ENCODE peak calls at places on chromosomes 4 and X, in ten cellular contexts. One of them, this sample, is unnamed.

GRCh38 chr4:189506080-189506479 is 434.6 kb upstream of the FRG1 start:
- DNase-seq in astrocyte of the spinal cord: no peak
- DNase-seq in endodermal cell: no peak
- DNase-seq in effector memory CD4-positive, alpha-beta T cell: no peak
- DNase-seq in fibroblast of the aortic adventitia: no peak
- DNase-seq in breast epithelium: no peak
- DNase-seq in CD8-positive, alpha-beta memory T cell: no peak
- DNase-seq in brain microvascular endothelial cell: no peak
- DNase-seq in HCT116: no peak
- DNase-seq in upper lobe of right lung: no peak
- DNase-seq in this sample: no peak

GRCh38 chr4:87465739-87466366 is 43.5 kb downstream of the NUDT9 start:
- DNase-seq in astrocyte of the spinal cord: peak
- DNase-seq in brain microvascular endothelial cell: peak
- DNase-seq in fibroblast of the aortic adventitia: peak
- DNase-seq in effector memory CD4-positive, alpha-beta T cell: no peak
- DNase-seq in upper lobe of right lung: no peak
- DNase-seq in breast epithelium: no peak
- DNase-seq in endodermal cell: no peak
- DNase-seq in HCT116: peak
- DNase-seq in CD8-positive, alpha-beta memory T cell: peak
- DNase-seq in this sample: no peak

GRCh38 chr4:138090918-138091659 is 151.1 kb downstream of the SLC7A11 start:
- DNase-seq in endodermal cell: no peak
- DNase-seq in HCT116: no peak
- DNase-seq in CD8-positive, alpha-beta memory T cell: no peak
- DNase-seq in upper lobe of right lung: no peak
- DNase-seq in fibroblast of the aortic adventitia: peak
- DNase-seq in breast epithelium: no peak
- DNase-seq in effector memory CD4-positive, alpha-beta T cell: no peak
- DNase-seq in astrocyte of the spinal cord: no peak
- DNase-seq in brain microvascular endothelial cell: no peak
- DNase-seq in this sample: no peak

GRCh38 chr4:46124773-46125172 is 919 bp upstream of the GABRG1 start:
- DNase-seq in fibroblast of the aortic adventitia: no peak
- DNase-seq in HCT116: no peak
- DNase-seq in effector memory CD4-positive, alpha-beta T cell: no peak
- DNase-seq in breast epithelium: no peak
- DNase-seq in upper lobe of right lung: peak
- DNase-seq in astrocyte of the spinal cord: peak
- DNase-seq in endodermal cell: peak
- DNase-seq in CD8-positive, alpha-beta memory T cell: no peak
- DNase-seq in brain microvascular endothelial cell: no peak
- DNase-seq in this sample: peak

GRCh38 chrX:108396188-108396885 is 41.9 kb downstream of the COL4A6 start:
- DNase-seq in fibroblast of the aortic adventitia: peak
- DNase-seq in HCT116: peak
- DNase-seq in astrocyte of the spinal cord: no peak
- DNase-seq in upper lobe of right lung: no peak
- DNase-seq in endodermal cell: peak
- DNase-seq in brain microvascular endothelial cell: no peak
- DNase-seq in effector memory CD4-positive, alpha-beta T cell: no peak
- DNase-seq in breast epithelium: no peak
- DNase-seq in CD8-positive, alpha-beta memory T cell: no peak
- DNase-seq in this sample: no peak

GRCh38 chrX:11499076-11500044 is 166.4 kb downstream of the ARHGAP6 start:
- DNase-seq in brain microvascular endothelial cell: peak
- DNase-seq in effector memory CD4-positive, alpha-beta T cell: no peak
- DNase-seq in upper lobe of right lung: no peak
- DNase-seq in endodermal cell: no peak
- DNase-seq in CD8-positive, alpha-beta memory T cell: no peak
- DNase-seq in HCT116: no peak
- DNase-seq in astrocyte of the spinal cord: peak
- DNase-seq in breast epithelium: no peak
- DNase-seq in fibroblast of the aortic adventitia: peak
- DNase-seq in this sample: no peak

GRCh38 chr4:186739802-186740434 is 16.3 kb upstream of the FAT1 start:
- DNase-seq in astrocyte of the spinal cord: no peak
- DNase-seq in upper lobe of right lung: no peak
- DNase-seq in fibroblast of the aortic adventitia: no peak
- DNase-seq in HCT116: no peak
- DNase-seq in effector memory CD4-positive, alpha-beta T cell: no peak
- DNase-seq in endodermal cell: no peak
- DNase-seq in breast epithelium: no peak
- DNase-seq in CD8-positive, alpha-beta memory T cell: no peak
- DNase-seq in brain microvascular endothelial cell: no peak
- DNase-seq in this sample: no peak

GRCh38 chr4:77579406-77580076 is 26.1 kb upstream of the CXCL13 start:
- DNase-seq in upper lobe of right lung: no peak
- DNase-seq in CD8-positive, alpha-beta memory T cell: no peak
- DNase-seq in fibroblast of the aortic adventitia: peak
- DNase-seq in effector memory CD4-positive, alpha-beta T cell: no peak
- DNase-seq in astrocyte of the spinal cord: peak
- DNase-seq in brain microvascular endothelial cell: peak
- DNase-seq in HCT116: peak
- DNase-seq in breast epithelium: no peak
- DNase-seq in endodermal cell: no peak
- DNase-seq in this sample: no peak

GRCh38 chr4:2321279-2322196 is 59.6 kb upstream of the MXD4 start:
- DNase-seq in brain microvascular endothelial cell: no peak
- DNase-seq in CD8-positive, alpha-beta memory T cell: no peak
- DNase-seq in HCT116: no peak
- DNase-seq in fibroblast of the aortic adventitia: no peak
- DNase-seq in breast epithelium: no peak
- DNase-seq in astrocyte of the spinal cord: peak
- DNase-seq in upper lobe of right lung: no peak
- DNase-seq in endodermal cell: peak
- DNase-seq in effector memory CD4-positive, alpha-beta T cell: no peak
- DNase-seq in this sample: no peak

GRCh38 chrX:23819385-23820234 is 36.6 kb downstream of the SAT1 start:
- DNase-seq in effector memory CD4-positive, alpha-beta T cell: no peak
- DNase-seq in fibroblast of the aortic adventitia: peak
- DNase-seq in endodermal cell: no peak
- DNase-seq in HCT116: no peak
- DNase-seq in brain microvascular endothelial cell: peak
- DNase-seq in upper lobe of right lung: no peak
- DNase-seq in CD8-positive, alpha-beta memory T cell: no peak
- DNase-seq in astrocyte of the spinal cord: peak
- DNase-seq in breast epithelium: no peak
- DNase-seq in this sample: no peak

GRCh38 chr4:7542781-7543180 is 108.1 kb upstream of the PSAPL1 start:
- DNase-seq in brain microvascular endothelial cell: no peak
- DNase-seq in effector memory CD4-positive, alpha-beta T cell: no peak
- DNase-seq in CD8-positive, alpha-beta memory T cell: no peak
- DNase-seq in breast epithelium: no peak
- DNase-seq in upper lobe of right lung: no peak
- DNase-seq in fibroblast of the aortic adventitia: no peak
- DNase-seq in astrocyte of the spinal cord: no peak
- DNase-seq in HCT116: no peak
- DNase-seq in endodermal cell: no peak
- DNase-seq in this sample: no peak

GRCh38 chr4:72006576-72006975 is 25.2 kb upstream of the NPFFR2 start:
- DNase-seq in astrocyte of the spinal cord: peak
- DNase-seq in fibroblast of the aortic adventitia: peak
- DNase-seq in upper lobe of right lung: no peak
- DNase-seq in breast epithelium: no peak
- DNase-seq in CD8-positive, alpha-beta memory T cell: no peak
- DNase-seq in endodermal cell: no peak
- DNase-seq in effector memory CD4-positive, alpha-beta T cell: no peak
- DNase-seq in HCT116: no peak
- DNase-seq in brain microvascular endothelial cell: peak
- DNase-seq in this sample: no peak

GRCh38 chr4:126775485-126776106 is 857.2 kb upstream of the INTU start:
- DNase-seq in CD8-positive, alpha-beta memory T cell: no peak
- DNase-seq in astrocyte of the spinal cord: no peak
- DNase-seq in breast epithelium: no peak
- DNase-seq in endodermal cell: no peak
- DNase-seq in effector memory CD4-positive, alpha-beta T cell: no peak
- DNase-seq in HCT116: no peak
- DNase-seq in upper lobe of right lung: no peak
- DNase-seq in fibroblast of the aortic adventitia: no peak
- DNase-seq in brain microvascular endothelial cell: no peak
- DNase-seq in this sample: no peak

GRCh38 chrX:148874621-148875020 is 374.2 kb downstream of the AFF2 start:
- DNase-seq in HCT116: no peak
- DNase-seq in fibroblast of the aortic adventitia: peak
- DNase-seq in CD8-positive, alpha-beta memory T cell: no peak
- DNase-seq in upper lobe of right lung: no peak
- DNase-seq in effector memory CD4-positive, alpha-beta T cell: no peak
- DNase-seq in breast epithelium: no peak
- DNase-seq in brain microvascular endothelial cell: peak
- DNase-seq in astrocyte of the spinal cord: peak
- DNase-seq in endodermal cell: no peak
- DNase-seq in this sample: no peak

DNA sequence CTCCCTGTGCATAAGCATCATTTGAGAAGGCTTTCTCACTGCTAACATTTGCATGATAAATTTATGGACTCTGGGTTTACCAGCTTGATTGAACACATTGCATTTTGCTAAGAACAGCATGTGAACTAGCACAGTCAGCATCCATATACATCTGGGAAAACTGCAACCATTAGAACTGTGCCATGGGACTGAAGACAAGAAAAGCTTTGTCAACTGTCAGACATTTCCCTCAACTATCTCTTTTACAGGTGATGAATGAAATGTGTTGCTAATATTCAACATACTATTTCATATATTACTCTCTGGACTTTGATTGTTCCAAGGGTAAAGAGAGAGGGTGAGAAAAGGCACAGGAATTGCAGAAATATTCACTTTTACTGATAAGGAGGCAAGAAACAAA is 1427.4 kb upstream of the ADGRL3 start:
- DNase-seq in brain microvascular endothelial cell: no peak
- DNase-seq in astrocyte of the spinal cord: no peak
- DNase-seq in effector memory CD4-positive, alpha-beta T cell: no peak
- DNase-seq in breast epithelium: no peak
- DNase-seq in endodermal cell: no peak
- DNase-seq in fibroblast of the aortic adventitia: no peak
- DNase-seq in upper lobe of right lung: no peak
- DNase-seq in HCT116: no peak
- DNase-seq in CD8-positive, alpha-beta memory T cell: no peak
- DNase-seq in this sample: no peak
- H3K4me3 ChIP-seq in brain microvascular endothelial cell: no peak
- H3K4me3 ChIP-seq in astrocyte of the spinal cord: no peak
- H3K4me3 ChIP-seq in effector memory CD4-positive, alpha-beta T cell: no peak
- H3K4me3 ChIP-seq in breast epithelium: no peak
- H3K4me3 ChIP-seq in endodermal cell: no peak
- H3K4me3 ChIP-seq in fibroblast of the aortic adventitia: no peak
- H3K4me3 ChIP-seq in upper lobe of right lung: no peak
- H3K4me3 ChIP-seq in HCT116: no peak
- H3K4me3 ChIP-seq in CD8-positive, alpha-beta memory T cell: no peak
- H3K4me3 ChIP-seq in this sample: no peak

GRCh38 chr4:118352843-118353373 is at the start of gene PRSS12:
- DNase-seq in astrocyte of the spinal cord: peak
- DNase-seq in effector memory CD4-positive, alpha-beta T cell: peak
- DNase-seq in upper lobe of right lung: peak
- DNase-seq in CD8-positive, alpha-beta memory T cell: peak
- DNase-seq in brain microvascular endothelial cell: peak
- DNase-seq in breast epithelium: peak
- DNase-seq in fibroblast of the aortic adventitia: peak
- DNase-seq in HCT116: peak
- DNase-seq in endodermal cell: peak
- DNase-seq in this sample: peak
- H3K4me3 ChIP-seq in astrocyte of the spinal cord: peak
- H3K4me3 ChIP-seq in effector memory CD4-positive, alpha-beta T cell: peak
- H3K4me3 ChIP-seq in upper lobe of right lung: peak
- H3K4me3 ChIP-seq in CD8-positive, alpha-beta memory T cell: peak
- H3K4me3 ChIP-seq in brain microvascular endothelial cell: peak
- H3K4me3 ChIP-seq in breast epithelium: peak
- H3K4me3 ChIP-seq in fibroblast of the aortic adventitia: peak
- H3K4me3 ChIP-seq in HCT116: peak
- H3K4me3 ChIP-seq in endodermal cell: peak
- H3K4me3 ChIP-seq in this sample: peak

DNA sequence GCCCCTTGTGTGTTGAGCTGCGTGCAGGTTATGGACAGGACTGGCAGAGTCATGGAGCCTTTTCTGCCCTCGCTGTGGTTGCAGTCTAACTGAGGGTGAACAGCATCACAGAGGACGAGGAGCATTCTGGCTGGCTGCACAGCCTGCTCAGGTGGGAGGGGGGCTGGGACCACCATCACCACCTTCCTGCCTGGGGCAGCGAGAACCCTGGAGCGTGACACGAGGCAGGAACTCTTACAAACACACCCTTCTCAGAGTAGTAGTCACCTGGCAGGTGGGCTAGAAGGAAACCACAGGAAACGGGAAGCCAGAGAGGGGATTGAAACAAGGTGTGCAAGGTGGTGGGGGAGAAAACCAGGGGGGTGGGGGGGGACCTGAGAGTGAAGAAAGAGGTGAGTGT is 25.6 kb downstream of the TKTL1 start:
- DNase-seq in upper lobe of right lung: no peak
- DNase-seq in astrocyte of the spinal cord: no peak
- DNase-seq in HCT116: no peak
- DNase-seq in breast epithelium: no peak
- DNase-seq in fibroblast of the aortic adventitia: no peak
- DNase-seq in brain microvascular endothelial cell: no peak
- DNase-seq in effector memory CD4-positive, alpha-beta T cell: no peak
- DNase-seq in CD8-positive, alpha-beta memory T cell: no peak
- DNase-seq in endodermal cell: no peak
- DNase-seq in this sample: no peak
- H3K4me3 ChIP-seq in upper lobe of right lung: no peak
- H3K4me3 ChIP-seq in astrocyte of the spinal cord: no peak
- H3K4me3 ChIP-seq in HCT116: no peak
- H3K4me3 ChIP-seq in breast epithelium: no peak
- H3K4me3 ChIP-seq in fibroblast of the aortic adventitia: no peak
- H3K4me3 ChIP-seq in brain microvascular endothelial cell: no peak
- H3K4me3 ChIP-seq in effector memory CD4-positive, alpha-beta T cell: no peak
- H3K4me3 ChIP-seq in CD8-positive, alpha-beta memory T cell: no peak
- H3K4me3 ChIP-seq in endodermal cell: no peak
- H3K4me3 ChIP-seq in this sample: no peak

DNA sequence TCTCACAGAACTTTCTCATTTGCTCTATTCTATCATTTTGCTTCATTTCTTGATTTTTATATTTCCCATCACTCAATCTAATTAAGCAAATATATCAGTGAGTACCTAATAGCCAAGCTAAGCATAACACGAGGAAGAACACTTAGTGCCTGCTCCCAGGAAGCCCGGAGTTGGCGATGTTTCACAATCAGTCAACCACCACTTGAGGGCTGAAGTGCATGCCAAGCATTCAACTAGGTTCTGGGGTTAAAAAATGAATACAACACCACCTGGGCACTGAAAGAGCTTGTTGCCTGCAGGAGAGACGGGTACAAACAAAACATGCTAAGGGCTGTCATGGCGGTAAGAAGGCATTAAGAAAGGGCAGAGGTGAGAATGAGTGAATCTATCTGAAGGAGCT is 47.5 kb downstream of the UCHL1 start:
- DNase-seq in brain microvascular endothelial cell: no peak
- DNase-seq in HCT116: no peak
- DNase-seq in upper lobe of right lung: peak
- DNase-seq in endodermal cell: no peak
- DNase-seq in CD8-positive, alpha-beta memory T cell: no peak
- DNase-seq in breast epithelium: no peak
- DNase-seq in effector memory CD4-positive, alpha-beta T cell: no peak
- DNase-seq in astrocyte of the spinal cord: no peak
- DNase-seq in fibroblast of the aortic adventitia: no peak
- DNase-seq in this sample: no peak
- H3K4me3 ChIP-seq in brain microvascular endothelial cell: no peak
- H3K4me3 ChIP-seq in HCT116: no peak
- H3K4me3 ChIP-seq in upper lobe of right lung: no peak
- H3K4me3 ChIP-seq in endodermal cell: no peak
- H3K4me3 ChIP-seq in CD8-positive, alpha-beta memory T cell: no peak
- H3K4me3 ChIP-seq in breast epithelium: no peak
- H3K4me3 ChIP-seq in effector memory CD4-positive, alpha-beta T cell: no peak
- H3K4me3 ChIP-seq in astrocyte of the spinal cord: no peak
- H3K4me3 ChIP-seq in fibroblast of the aortic adventitia: no peak
- H3K4me3 ChIP-seq in this sample: no peak